ENCODE peak calls at places on chromosomes 7 and 10, in four cellular contexts. N is Right ventricle myocardium inferior, K is T-helper 2 cell, R is Daoy. A is an unnamed sample.

GRCh38 chr7:518630-519428 is 817 bp downstream of the PDGFA start:
- DNase-seq in N (peak), K (peak), R (peak), A (peak)

GRCh38 chr7:110084177-110084807 is 1006.6 kb upstream of the LRRN3 start:
- DNase-seq in N (no peak), K (no peak), R (no peak), A (no peak)

GRCh38 chr7:133484135-133484534 is 231.3 kb downstream of the EXOC4 start:
- DNase-seq in N (no peak), K (no peak), R (peak), A (no peak)

GRCh38 chr10:30006410-30006809 is 53.0 kb downstream of the JCAD start:
- DNase-seq in N (no peak), K (no peak), R (no peak), A (no peak)

GRCh38 chr7:35650751-35651150 is 44.2 kb downstream of the HERPUD2 start:
- DNase-seq in N (no peak), K (no peak), R (no peak), A (no peak)

GRCh38 chr10:117004627-117005453 is at the start of gene SHTN1:
- DNase-seq in N (peak), K (no peak), R (peak), A (no peak)

GRCh38 chr10:52759154-52759553 is 13.4 kb downstream of the MBL2 start:
- DNase-seq in N (no peak), K (no peak), R (no peak), A (no peak)

GRCh38 chr7:128948976-128949760 is 11.4 kb downstream of the IRF5 start:
- DNase-seq in N (no peak), K (no peak), R (no peak), A (no peak)

GRCh38 chr7:12389089-12389700 is 14.5 kb downstream of the VWDE start:
- DNase-seq in N (no peak), K (peak), R (peak), A (peak)

GRCh38 chr7:132545756-132546155 is 30.5 kb downstream of the PLXNA4 start:
- DNase-seq in N (no peak), K (no peak), R (no peak), A (no peak)

GRCh38 chr7:1758417-1758858 is 88.4 kb downstream of the ELFN1 start:
- DNase-seq in N (peak), K (no peak), R (peak), A (peak)

GRCh38 chr7:137754076-137754851 is 92.5 kb downstream of the DGKI start:
- DNase-seq in N (no peak), K (no peak), R (peak), A (no peak)

GRCh38 chr7:134356421-134356936 is 39.7 kb upstream of the SLC35B4 start:
- DNase-seq in N (no peak), K (no peak), R (no peak), A (no peak)

GRCh38 chr7:2138146-2138765 is 94.5 kb downstream of the MAD1L1 start:
- DNase-seq in N (peak), K (peak), R (no peak), A (no peak)

GRCh38 chr7:47488969-47489342 is 93.0 kb downstream of the TNS3 start:
- DNase-seq in N (no peak), K (no peak), R (no peak), A (no peak)